ENCODE peak calls at places on chromosome 4, in four cellular contexts. C, M, B and Z are unnamed samples.

GRCh38 chr4:80101086-80101767 is 28.2 kb upstream of the ANTXR2 start:
- DNase-seq in M (no peak), B (no peak), C (no peak), Z (no peak)

GRCh38 chr4:10093801-10094552 is 22.6 kb downstream of the WDR1 start:
- DNase-seq in C (no peak), M (no peak), B (no peak), Z (no peak)

GRCh38 chr4:41256740-41257256 is at the start of gene UCHL1:
- DNase-seq in M (no peak), C (no peak), B (no peak), Z (peak)

GRCh38 chr4:83646538-83646937 is 110.6 kb downstream of the GPAT3 start:
- DNase-seq in M (no peak), C (no peak), B (no peak), Z (no peak)

GRCh38 chr4:65865489-65865888 is 195.2 kb upstream of the EPHA5 start:
- DNase-seq in C (peak), B (no peak), M (no peak), Z (peak)

GRCh38 chr4:24174622-24175021 is 284.8 kb upstream of the PPARGC1A start:
- DNase-seq in C (no peak), B (no peak), M (no peak), Z (no peak)

GRCh38 chr4:73673286-73673685 is 53.0 kb upstream of the RASSF6 start:
- DNase-seq in M (no peak), C (no peak), B (no peak), Z (no peak)

GRCh38 chr4:105451346-105451745 is 22.5 kb downstream of the PPA2 start:
- DNase-seq in C (no peak), B (no peak), M (no peak), Z (no peak)

GRCh38 chr4:915595-915994 is 16.5 kb downstream of the GAK start:
- DNase-seq in C (no peak), M (no peak), B (no peak), Z (no peak)

GRCh38 chr4:161650812-161651211 is 513.0 kb downstream of the FSTL5 start:
- DNase-seq in C (no peak), B (peak), M (no peak), Z (no peak)

GRCh38 chr4:99847362-99847976 is 30.8 kb downstream of the DAPP1 start:
- DNase-seq in M (no peak), C (no peak), B (peak), Z (no peak)

GRCh38 chr4:94686086-94686485 is 71.7 kb upstream of the BMPR1B start:
- DNase-seq in B (no peak), C (no peak), M (no peak), Z (no peak)

GRCh38 chr4:55618546-55619143 is 17.5 kb downstream of the NMU start:
- DNase-seq in B (no peak), M (no peak), C (no peak), Z (no peak)

GRCh38 chr4:89303177-89303576 is 4.4 kb downstream of the GPRIN3 start:
- DNase-seq in B (no peak), C (no peak), M (no peak), Z (peak)

GRCh38 chr4:45453258-45453841 is 670.5 kb downstream of the GABRG1 start:
- DNase-seq in M (no peak), B (no peak), C (peak), Z (peak)

GRCh38 chr4:128979934-128980333 is 113.4 kb downstream of the SCLT1 start:
- DNase-seq in C (no peak), B (no peak), M (peak), Z (no peak)

GRCh38 chr4:127782025-127782274 is 172 bp upstream of the HSPA4L start:
- DNase-seq in C (no peak), M (peak), B (peak), Z (peak)

GRCh38 chr4:140931904-140932303 is 175.7 kb upstream of the TBC1D9 start:
- DNase-seq in M (no peak), B (no peak), C (no peak), Z (no peak)
- TF ChIP-seq FOXK2 in M (no peak), B (no peak), C (no peak), Z (no peak)

GRCh38 chr4:36207808-36208207 is 36.5 kb downstream of the ARAP2 start:
- DNase-seq in M (no peak), C (no peak), B (no peak), Z (no peak)

GRCh38 chr4:36207367-36207766 is 36.9 kb downstream of the ARAP2 start:
- DNase-seq in M (no peak), C (no peak), B (no peak), Z (no peak)

GRCh38 chr4:36206586-36206985 is 37.7 kb downstream of the ARAP2 start:
- DNase-seq in C (no peak), M (no peak), B (no peak), Z (no peak)

GRCh38 chr4:36209941-36210663 is 34.2 kb downstream of the ARAP2 start:
- DNase-seq in M (no peak), C (no peak), B (no peak), Z (no peak)

DNA sequence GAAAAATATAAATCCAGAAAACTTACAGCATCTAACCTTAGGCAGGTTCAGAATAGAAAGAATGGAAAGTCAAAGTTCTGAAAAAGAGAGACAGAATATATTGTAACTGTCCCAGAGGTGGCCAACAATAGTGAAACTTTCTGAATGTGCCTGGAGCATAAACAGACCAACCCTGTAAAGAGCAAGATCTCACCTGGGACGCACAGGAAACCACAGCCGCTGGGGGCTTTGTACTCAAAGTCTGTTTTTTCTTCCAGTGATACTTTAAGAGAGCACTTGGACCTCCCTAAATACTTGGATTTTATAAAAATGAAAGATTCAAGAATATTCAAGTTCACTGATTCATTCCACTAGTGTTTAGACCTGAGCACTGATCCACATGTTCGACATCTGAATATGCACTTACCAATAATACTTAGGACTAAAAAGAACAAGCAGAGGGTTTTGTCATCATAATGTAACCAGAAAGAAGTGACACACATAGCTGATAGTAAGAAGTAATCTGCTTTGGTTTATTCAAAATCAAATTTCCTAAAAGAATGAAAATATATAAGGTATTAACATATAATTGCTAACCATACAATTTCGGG is 35.3 kb downstream of the ARAP2 start:
- DNase-seq in M (no peak), C (no peak), B (no peak), Z (no peak)
- TF ChIP-seq FOXK2 in M (no peak), C (no peak), B (no peak), Z (no peak)

GRCh38 chr4:7353846-7354610 is 80.7 kb downstream of the PSAPL1 start:
- DNase-seq in M (no peak), B (no peak), C (no peak), Z (no peak)

GRCh38 chr4:7350396-7350795 is 84.3 kb downstream of the PSAPL1 start:
- DNase-seq in M (no peak), B (no peak), C (no peak), Z (no peak)

GRCh38 chr4:7351014-7351413 is 83.7 kb downstream of the PSAPL1 start:
- DNase-seq in M (no peak), B (no peak), C (no peak), Z (no peak)

GRCh38 chr4:7353046-7353790 is 81.5 kb downstream of the PSAPL1 start:
- DNase-seq in B (no peak), C (no peak), M (no peak), Z (no peak)

DNA sequence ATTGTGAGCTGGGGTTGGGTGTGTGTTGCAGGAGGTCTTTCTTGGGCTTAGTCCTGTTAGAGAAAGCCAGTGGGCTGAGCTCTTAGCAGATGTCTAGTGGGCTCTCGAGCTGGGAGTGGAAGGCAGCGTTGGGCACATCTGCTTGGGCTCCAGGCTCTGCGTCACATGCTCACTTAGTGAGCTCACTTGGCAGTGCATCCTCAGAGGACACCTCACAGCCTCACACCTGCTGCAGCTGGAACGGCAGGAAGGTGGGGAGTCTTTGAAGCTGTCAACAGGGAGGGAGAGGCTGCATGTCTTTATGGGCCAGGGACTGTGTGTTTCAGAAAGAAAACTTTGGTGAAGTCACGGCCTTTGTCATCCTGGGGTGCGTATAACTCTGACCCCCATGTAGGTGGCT is 82.2 kb downstream of the PSAPL1 start:
- DNase-seq in C (no peak), M (no peak), B (no peak), Z (no peak)
- TF ChIP-seq FOXK2 in C (no peak), M (no peak), B (no peak), Z (no peak)

GRCh38 chr4:151681085-151681484 is 79.7 kb downstream of the GATB start:
- DNase-seq in M (no peak), C (no peak), B (no peak), Z (no peak)
- TF ChIP-seq FOXK2 in M (no peak), C (no peak), B (no peak), Z (no peak)

DNA sequence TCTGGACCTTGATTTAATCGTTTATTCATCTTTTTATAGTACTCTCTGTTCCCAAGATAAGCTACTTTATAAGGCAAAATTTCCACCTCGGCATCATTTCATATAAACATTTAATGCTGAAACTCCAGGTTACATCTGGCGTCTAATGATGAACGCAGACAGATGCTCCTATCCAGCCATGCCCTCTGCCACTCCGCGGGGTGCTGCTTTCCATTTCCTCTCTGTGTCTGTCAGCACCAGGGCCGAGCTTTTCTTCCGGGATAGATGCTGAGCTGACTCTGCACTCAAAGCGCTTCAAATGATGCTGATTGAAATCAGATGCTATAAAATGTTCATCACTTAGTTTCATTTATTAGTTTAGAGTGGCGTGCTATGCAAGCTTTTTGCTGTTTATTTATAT is 80.5 kb upstream of the HELT start:
- DNase-seq in C (no peak), M (no peak), B (no peak), Z (no peak)
- TF ChIP-seq FOXK2 in C (no peak), M (no peak), B (no peak), Z (no peak)

DNA sequence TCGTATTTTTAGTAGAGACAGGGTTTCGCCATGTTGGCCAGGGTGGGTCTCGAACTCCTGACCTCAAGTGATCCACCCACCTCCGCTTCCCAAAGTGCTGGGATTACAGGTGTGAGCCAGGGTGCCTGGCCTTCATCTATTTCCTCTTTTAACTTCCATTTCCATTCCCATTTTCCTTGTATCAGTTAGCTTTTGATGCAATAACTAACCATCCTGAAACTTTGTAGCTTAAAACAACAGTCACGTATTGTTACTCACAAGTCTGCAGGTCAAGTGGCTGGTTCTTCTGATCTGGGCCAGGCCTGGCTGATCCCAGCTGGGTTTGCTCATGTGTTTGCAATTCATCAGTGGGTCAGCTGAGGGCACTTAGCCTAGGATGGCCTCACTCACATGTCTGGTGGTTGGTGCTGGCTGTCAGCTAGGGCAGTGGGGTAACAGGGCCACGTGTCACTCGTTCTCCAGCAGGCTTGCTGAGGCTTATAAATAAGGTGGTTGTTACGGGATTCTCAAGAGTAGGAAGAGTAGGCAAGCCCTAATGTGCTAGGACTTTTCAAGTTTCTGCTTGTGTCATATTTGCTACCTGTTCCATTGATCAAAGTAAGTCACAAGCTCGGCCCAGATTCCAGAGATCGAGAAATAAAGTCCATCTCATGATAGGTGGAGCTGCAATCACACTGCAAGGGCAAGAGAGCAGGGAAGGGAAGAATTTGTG is 88.2 kb downstream of the SOWAHB start:
- DNase-seq in M (no peak), B (no peak), C (peak), Z (no peak)
- TF ChIP-seq FOXK2 in M (no peak), B (no peak), C (no peak), Z (no peak)

GRCh38 chr4:2058264-2059033 is 678 bp upstream of the NAT8L start:
- DNase-seq in M (peak), B (no peak), C (no peak), Z (peak)
- TF ChIP-seq FOXK2 in M (no peak), B (no peak), C (no peak), Z (no peak)

GRCh38 chr4:152464030-152464823 is 71.7 kb downstream of the FBXW7 start:
- DNase-seq in C (no peak), B (no peak), M (no peak), Z (no peak)
- TF ChIP-seq FOXK2 in C (no peak), B (no peak), M (no peak), Z (no peak)

GRCh38 chr4:5870220-5870619 is 22.7 kb downstream of the CRMP1 start:
- DNase-seq in B (no peak), M (no peak), C (no peak), Z (no peak)

GRCh38 chr4:5870701-5871100 is 22.2 kb downstream of the CRMP1 start:
- DNase-seq in M (no peak), B (no peak), C (no peak), Z (no peak)

GRCh38 chr4:5878359-5878758 is 14.5 kb downstream of the CRMP1 start:
- DNase-seq in B (no peak), C (no peak), M (no peak), Z (no peak)

GRCh38 chr4:5874811-5875465 is 17.9 kb downstream of the CRMP1 start:
- DNase-seq in C (no peak), B (no peak), M (no peak), Z (no peak)
- TF ChIP-seq FOXK2 in C (no peak), B (no peak), M (no peak), Z (no peak)

GRCh38 chr4:124144302-124144701 is 568.2 kb downstream of the ANKRD50 start:
- DNase-seq in M (no peak), B (no peak), C (no peak), Z (no peak)
- TF ChIP-seq FOXK2 in M (no peak), B (no peak), C (no peak), Z (no peak)